ENCODE peak calls at places on chromosomes 6 and 20, in seven cellular contexts. One of them, this sample, is unnamed.
A peak's percentile ranks its signal among the peaks of the same experiment; 100 is the strongest.

GRCh38 chr6:41560440-41561192 is 14.4 kb downstream of the FOXP4 start:
- DNase-seq in heart left ventricle: peak; percentile 68
- DNase-seq in uterus: peak; percentile 72
- DNase-seq in A549: no peak
- DNase-seq in CD8-positive, alpha-beta T cell: peak; percentile 91
- DNase-seq in psoas muscle: peak; percentile 81
- DNase-seq in heart right ventricle: peak; percentile 75
- DNase-seq in this sample: peak; percentile 91

GRCh38 chr20:62947532-62948300 is 4.8 kb upstream of the SLC17A9 start:
- DNase-seq in heart left ventricle: no peak
- DNase-seq in uterus: no peak
- DNase-seq in psoas muscle: no peak
- DNase-seq in CD8-positive, alpha-beta T cell: no peak
- DNase-seq in A549: no peak
- DNase-seq in heart right ventricle: no peak
- DNase-seq in this sample: no peak

GRCh38 chr6:14559754-14560527 is 442.4 kb downstream of the CD83 start:
- DNase-seq in psoas muscle: no peak
- DNase-seq in CD8-positive, alpha-beta T cell: no peak
- DNase-seq in uterus: no peak
- DNase-seq in A549: peak; percentile 48
- DNase-seq in heart right ventricle: no peak
- DNase-seq in heart left ventricle: no peak
- DNase-seq in this sample: no peak

GRCh38 chr20:6976535-6976934 is 209.0 kb downstream of the BMP2 start:
- DNase-seq in psoas muscle: no peak
- DNase-seq in heart right ventricle: no peak
- DNase-seq in CD8-positive, alpha-beta T cell: no peak
- DNase-seq in A549: no peak
- DNase-seq in heart left ventricle: no peak
- DNase-seq in uterus: no peak
- DNase-seq in this sample: no peak

GRCh38 chr6:113994934-113995342 is 24.0 kb upstream of the HDAC2 start:
- DNase-seq in A549: peak; percentile 62
- DNase-seq in psoas muscle: no peak
- DNase-seq in uterus: no peak
- DNase-seq in heart left ventricle: peak; percentile 26
- DNase-seq in CD8-positive, alpha-beta T cell: peak; percentile 6
- DNase-seq in heart right ventricle: peak; percentile 44
- DNase-seq in this sample: no peak

GRCh38 chr20:11350126-11351005 is 567.3 kb upstream of the BTBD3 start:
- DNase-seq in uterus: peak; percentile 20
- DNase-seq in CD8-positive, alpha-beta T cell: no peak
- DNase-seq in psoas muscle: no peak
- DNase-seq in heart right ventricle: no peak
- DNase-seq in A549: no peak
- DNase-seq in heart left ventricle: no peak
- DNase-seq in this sample: no peak

GRCh38 chr6:85111481-85112001 is 338.3 kb upstream of the NT5E start:
- DNase-seq in uterus: peak; percentile 54
- DNase-seq in CD8-positive, alpha-beta T cell: no peak
- DNase-seq in heart right ventricle: no peak
- DNase-seq in psoas muscle: no peak
- DNase-seq in A549: no peak
- DNase-seq in heart left ventricle: no peak
- DNase-seq in this sample: no peak

GRCh38 chr6:17417817-17418216 is 24.4 kb downstream of the CAP2 start:
- DNase-seq in CD8-positive, alpha-beta T cell: no peak
- DNase-seq in psoas muscle: no peak
- DNase-seq in uterus: no peak
- DNase-seq in heart right ventricle: no peak
- DNase-seq in heart left ventricle: no peak
- DNase-seq in A549: peak; percentile 70
- DNase-seq in this sample: no peak

GRCh38 chr6:149938571-149939462 is 3.0 kb upstream of the ULBP2 start:
- DNase-seq in uterus: no peak
- DNase-seq in CD8-positive, alpha-beta T cell: peak; percentile 46
- DNase-seq in A549: peak; percentile 20
- DNase-seq in heart right ventricle: no peak
- DNase-seq in psoas muscle: no peak
- DNase-seq in heart left ventricle: no peak
- DNase-seq in this sample: no peak

GRCh38 chr6:72084992-72085569 is 198.7 kb downstream of the RIMS1 start:
- DNase-seq in psoas muscle: no peak
- DNase-seq in A549: no peak
- DNase-seq in heart left ventricle: no peak
- DNase-seq in heart right ventricle: no peak
- DNase-seq in CD8-positive, alpha-beta T cell: no peak
- DNase-seq in uterus: no peak
- DNase-seq in this sample: no peak

GRCh38 chr6:169426611-169427010 is 173.0 kb upstream of the THBS2 start:
- DNase-seq in A549: no peak
- DNase-seq in uterus: no peak
- DNase-seq in CD8-positive, alpha-beta T cell: no peak
- DNase-seq in heart left ventricle: no peak
- DNase-seq in heart right ventricle: no peak
- DNase-seq in psoas muscle: no peak
- DNase-seq in this sample: no peak

GRCh38 chr6:169429001-169429400 is 175.4 kb upstream of the THBS2 start:
- DNase-seq in heart left ventricle: no peak
- DNase-seq in CD8-positive, alpha-beta T cell: no peak
- DNase-seq in uterus: no peak
- DNase-seq in A549: no peak
- DNase-seq in heart right ventricle: no peak
- DNase-seq in psoas muscle: no peak
- DNase-seq in this sample: no peak

GRCh38 chr6:169428532-169428931 is 174.9 kb upstream of the THBS2 start:
- DNase-seq in uterus: peak; percentile 55
- DNase-seq in psoas muscle: no peak
- DNase-seq in heart right ventricle: no peak
- DNase-seq in A549: no peak
- DNase-seq in heart left ventricle: peak; percentile 26
- DNase-seq in CD8-positive, alpha-beta T cell: no peak
- DNase-seq in this sample: no peak

GRCh38 chr6:169425628-169426370 is 172.2 kb upstream of the THBS2 start:
- DNase-seq in psoas muscle: no peak
- DNase-seq in uterus: no peak
- DNase-seq in A549: no peak
- DNase-seq in heart right ventricle: no peak
- DNase-seq in heart left ventricle: no peak
- DNase-seq in CD8-positive, alpha-beta T cell: no peak
- DNase-seq in this sample: no peak

DNA sequence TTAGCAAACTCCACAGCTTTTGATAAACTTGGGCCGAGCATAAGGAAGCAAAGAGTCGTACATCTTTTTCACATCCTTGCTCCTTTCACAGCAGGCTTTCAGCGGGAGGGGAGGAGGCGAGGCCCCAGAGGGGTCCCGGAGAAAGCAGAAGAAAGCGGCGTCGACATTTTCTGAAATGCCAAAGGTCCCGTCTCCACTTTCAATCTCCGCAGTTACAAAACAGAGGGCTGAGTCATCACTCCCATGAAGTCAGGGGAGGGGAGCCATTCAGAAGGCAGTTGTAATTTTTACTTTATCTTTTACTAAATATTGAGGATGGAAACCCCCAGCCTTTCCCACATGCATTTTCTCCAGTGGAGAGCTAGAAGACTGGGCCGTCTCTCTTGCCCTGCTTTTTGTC is 174.2 kb upstream of the THBS2 start:
- DNase-seq in uterus: peak; percentile 74
- DNase-seq in A549: no peak
- DNase-seq in heart right ventricle: peak; percentile 27
- DNase-seq in CD8-positive, alpha-beta T cell: no peak
- DNase-seq in heart left ventricle: peak; percentile 27
- DNase-seq in psoas muscle: no peak
- DNase-seq in this sample: no peak
- H3K9me3 ChIP-seq in uterus: peaks cover 8% of the 10 kb centered on the region
- H3K9me3 ChIP-seq in A549: no peaks in the 10 kb centered on the region
- H3K9me3 ChIP-seq in heart right ventricle: peaks cover 30% of the 10 kb centered on the region
- H3K9me3 ChIP-seq in CD8-positive, alpha-beta T cell: no peaks in the 10 kb centered on the region
- H3K9me3 ChIP-seq in heart left ventricle: peaks cover 24% of the 10 kb centered on the region
- H3K9me3 ChIP-seq in psoas muscle: peaks cover 13% of the 10 kb centered on the region
- H3K9me3 ChIP-seq in this sample: no peaks in the 10 kb centered on the region

GRCh38 chr20:57564951-57565642 is 4.2 kb downstream of the PCK1 start:
- DNase-seq in psoas muscle: no peak
- DNase-seq in heart left ventricle: no peak
- DNase-seq in A549: no peak
- DNase-seq in heart right ventricle: no peak
- DNase-seq in CD8-positive, alpha-beta T cell: no peak
- DNase-seq in uterus: no peak
- DNase-seq in this sample: no peak

GRCh38 chr20:57562541-57563465 is 1.9 kb downstream of the PCK1 start:
- DNase-seq in uterus: no peak
- DNase-seq in CD8-positive, alpha-beta T cell: no peak
- DNase-seq in heart right ventricle: no peak
- DNase-seq in A549: no peak
- DNase-seq in psoas muscle: no peak
- DNase-seq in heart left ventricle: no peak
- DNase-seq in this sample: no peak

GRCh38 chr20:57563522-57563921 is 2.6 kb downstream of the PCK1 start:
- DNase-seq in uterus: no peak
- DNase-seq in A549: no peak
- DNase-seq in psoas muscle: no peak
- DNase-seq in heart left ventricle: no peak
- DNase-seq in heart right ventricle: no peak
- DNase-seq in CD8-positive, alpha-beta T cell: no peak
- DNase-seq in this sample: no peak

GRCh38 chr20:57566399-57566798 is 5.5 kb downstream of the PCK1 start:
- DNase-seq in A549: no peak
- DNase-seq in CD8-positive, alpha-beta T cell: no peak
- DNase-seq in psoas muscle: no peak
- DNase-seq in uterus: no peak
- DNase-seq in heart right ventricle: no peak
- DNase-seq in heart left ventricle: no peak
- DNase-seq in this sample: no peak

DNA sequence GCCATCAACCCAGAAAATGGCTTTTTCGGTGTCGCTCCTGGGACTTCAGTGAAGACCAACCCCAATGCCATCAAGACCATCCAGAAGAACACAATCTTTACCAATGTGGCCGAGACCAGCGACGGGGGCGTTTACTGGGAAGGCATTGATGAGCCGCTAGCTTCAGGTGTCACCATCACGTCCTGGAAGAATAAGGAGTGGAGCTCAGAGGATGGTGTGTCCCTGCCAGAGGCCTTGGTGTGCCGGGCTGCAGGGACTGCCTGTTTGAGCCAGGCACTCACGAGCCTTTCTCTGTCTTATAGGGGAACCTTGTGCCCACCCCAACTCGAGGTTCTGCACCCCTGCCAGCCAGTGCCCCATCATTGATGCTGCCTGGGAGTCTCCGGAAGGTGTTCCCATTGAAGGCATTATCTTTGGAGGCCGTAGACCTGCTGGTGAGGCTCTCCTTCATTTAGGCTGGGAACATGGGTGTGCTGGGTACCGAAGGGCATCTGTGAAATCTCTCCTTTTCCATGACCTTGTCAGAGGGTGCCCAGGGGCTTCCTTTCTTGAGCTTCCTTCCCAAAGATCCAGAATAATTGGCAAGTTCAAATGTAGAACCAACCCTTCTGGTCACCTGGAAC is 3.4 kb downstream of the PCK1 start:
- DNase-seq in A549: no peak
- DNase-seq in heart right ventricle: no peak
- DNase-seq in heart left ventricle: no peak
- DNase-seq in uterus: no peak
- DNase-seq in CD8-positive, alpha-beta T cell: no peak
- DNase-seq in psoas muscle: no peak
- DNase-seq in this sample: no peak
- H3K4me3 ChIP-seq in A549: no peak overlapping the region
- H3K4me3 ChIP-seq in heart right ventricle: no peak overlapping the region
- H3K4me3 ChIP-seq in heart left ventricle: no peak overlapping the region
- H3K4me3 ChIP-seq in uterus: no peak overlapping the region
- H3K4me3 ChIP-seq in CD8-positive, alpha-beta T cell: no peak overlapping the region
- H3K4me3 ChIP-seq in psoas muscle: no peak overlapping the region
- H3K4me3 ChIP-seq in this sample: no peak overlapping the region

GRCh38 chr20:41028359-41029149 is at the start of gene TOP1:
- DNase-seq in heart right ventricle: peak; percentile 100
- DNase-seq in heart left ventricle: peak; percentile 100
- DNase-seq in psoas muscle: peak; percentile 100
- DNase-seq in A549: peak; percentile 97
- DNase-seq in uterus: peak; percentile 100
- DNase-seq in CD8-positive, alpha-beta T cell: peak; percentile 100
- DNase-seq in this sample: peak; percentile 100
- TF ChIP-seq CTCF in heart right ventricle: no peak
- TF ChIP-seq CTCF in heart left ventricle: no peak
- TF ChIP-seq CTCF in psoas muscle: no peak
- TF ChIP-seq CTCF in A549: no peak
- TF ChIP-seq CTCF in uterus: no peak
- TF ChIP-seq CTCF in CD8-positive, alpha-beta T cell: no peak
- TF ChIP-seq CTCF in this sample: no peak

GRCh38 chr6:168411793-168412192 is 29.2 kb upstream of the SMOC2 start:
- DNase-seq in heart left ventricle: no peak
- DNase-seq in uterus: no peak
- DNase-seq in CD8-positive, alpha-beta T cell: no peak
- DNase-seq in psoas muscle: no peak
- DNase-seq in heart right ventricle: no peak
- DNase-seq in A549: no peak
- DNase-seq in this sample: no peak
- H3K9me3 ChIP-seq in heart left ventricle: no peaks in the 10 kb centered on the region
- H3K9me3 ChIP-seq in uterus: no peaks in the 10 kb centered on the region
- H3K9me3 ChIP-seq in CD8-positive, alpha-beta T cell: no peaks in the 10 kb centered on the region
- H3K9me3 ChIP-seq in psoas muscle: no peaks in the 10 kb centered on the region
- H3K9me3 ChIP-seq in heart right ventricle: no peaks in the 10 kb centered on the region
- H3K9me3 ChIP-seq in A549: no peaks in the 10 kb centered on the region
- H3K9me3 ChIP-seq in this sample: no peaks in the 10 kb centered on the region

GRCh38 chr6:159972506-159973268 is 3.8 kb downstream of the IGF2R start:
- DNase-seq in uterus: no peak
- DNase-seq in CD8-positive, alpha-beta T cell: no peak
- DNase-seq in heart left ventricle: no peak
- DNase-seq in A549: no peak
- DNase-seq in psoas muscle: no peak
- DNase-seq in heart right ventricle: no peak
- DNase-seq in this sample: no peak

GRCh38 chr6:159969921-159970320 is 1.0 kb downstream of the IGF2R start:
- DNase-seq in heart right ventricle: peak; percentile 74
- DNase-seq in uterus: peak; percentile 70
- DNase-seq in heart left ventricle: peak; percentile 74
- DNase-seq in CD8-positive, alpha-beta T cell: no peak
- DNase-seq in A549: peak; percentile 64
- DNase-seq in psoas muscle: no peak
- DNase-seq in this sample: no peak

GRCh38 chr6:159969204-159969912 is 476 bp downstream of the IGF2R start:
- DNase-seq in heart right ventricle: no peak
- DNase-seq in A549: peak; percentile 6
- DNase-seq in CD8-positive, alpha-beta T cell: no peak
- DNase-seq in uterus: peak; percentile 50
- DNase-seq in heart left ventricle: peak; percentile 45
- DNase-seq in psoas muscle: peak; percentile 76
- DNase-seq in this sample: peak; percentile 68

GRCh38 chr6:159971341-159972178 is 2.7 kb downstream of the IGF2R start:
- DNase-seq in psoas muscle: no peak
- DNase-seq in A549: no peak
- DNase-seq in heart left ventricle: no peak
- DNase-seq in heart right ventricle: no peak
- DNase-seq in uterus: no peak
- DNase-seq in CD8-positive, alpha-beta T cell: no peak
- DNase-seq in this sample: no peak

DNA sequence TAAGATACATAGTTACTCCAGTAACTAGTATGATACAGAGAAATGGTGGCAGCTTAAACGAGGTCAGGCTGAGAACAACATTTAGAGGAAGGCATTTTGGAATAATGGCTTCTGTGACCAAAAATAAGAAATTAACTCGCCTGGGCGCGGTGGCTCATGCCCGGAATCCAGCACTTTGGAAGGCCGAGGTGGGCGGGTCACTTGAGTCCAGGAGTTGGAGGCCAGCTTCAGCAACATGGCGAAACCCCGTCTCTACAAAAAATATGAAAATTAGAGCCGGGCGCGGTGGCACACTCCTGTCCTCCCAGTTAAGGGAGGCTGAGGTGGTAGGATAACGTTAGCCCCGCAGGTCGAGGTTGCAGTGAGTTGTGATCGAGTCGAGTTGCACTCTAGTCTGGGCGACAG is 1.8 kb downstream of the IGF2R start:
- DNase-seq in uterus: no peak
- DNase-seq in heart left ventricle: no peak
- DNase-seq in psoas muscle: no peak
- DNase-seq in A549: no peak
- DNase-seq in CD8-positive, alpha-beta T cell: no peak
- DNase-seq in heart right ventricle: no peak
- DNase-seq in this sample: no peak
- H3K4me3 ChIP-seq in uterus: no peak overlapping the region
- H3K4me3 ChIP-seq in heart left ventricle: no peak overlapping the region
- H3K4me3 ChIP-seq in psoas muscle: peak overlapping the region; percentile 89
- H3K4me3 ChIP-seq in A549: peak overlapping the region; percentile 71
- H3K4me3 ChIP-seq in CD8-positive, alpha-beta T cell: peak overlapping the region; percentile 67
- H3K4me3 ChIP-seq in heart right ventricle: no peak overlapping the region
- H3K4me3 ChIP-seq in this sample: peak overlapping the region; percentile 99

This sample was measured in pancreas.